ENCODE peak calls at places on chromosomes 16 and 17, in ten cellular contexts. G, Q, V, T, Y, K, P, Z, H and F are unnamed samples.
A peak's percentile ranks its signal among the peaks of the same experiment; 100 is the strongest.

GRCh38 chr17:33582661-33583060 is 289.6 kb upstream of the ASIC2 start:
- DNase-seq in G (no peak), Q (no peak), V (no peak), T (no peak), Y (no peak), K (no peak), P (no peak), Z (no peak), H (no peak), F (no peak)

GRCh38 chr16:82008957-82009592 is 2.2 kb downstream of the SDR42E1 start:
- DNase-seq in G (no peak), Q (no peak), V (no peak), T (no peak), Y (no peak), K (no peak), P (no peak), Z (no peak), H (no peak), F (no peak)

GRCh38 chr17:1055751-1056645 is 59.1 kb downstream of the TIMM22 start:
- DNase-seq in G (peak; percentile 83), Q (peak; percentile 42), V (peak; percentile 28), T (no peak), Y (peak; percentile 6), K (peak; percentile 59), P (peak; percentile 6), Z (peak; percentile 77), H (peak; percentile 67), F (no peak)

GRCh38 chr16:88804552-88805339 is 1.2 kb downstream of the CDT1 start:
- DNase-seq in G (peak; percentile 60), Q (no peak), V (no peak), T (no peak), Y (no peak), K (no peak), P (peak; percentile 23), Z (no peak), H (no peak), F (no peak)

GRCh38 chr17:57033296-57033695 is 51.8 kb upstream of the AKAP1 start:
- DNase-seq in G (no peak), Q (no peak), V (no peak), T (no peak), Y (no peak), K (no peak), P (peak; percentile 96), Z (peak; percentile 42), H (peak; percentile 9), F (no peak)

GRCh38 chr16:8797364-8798173 is at the start of the genes PMM2 and TMEM186:
- DNase-seq in G (peak; percentile 99), Q (peak; percentile 97), V (peak; percentile 86), T (peak; percentile 93), Y (peak; percentile 91), K (peak; percentile 96), P (peak; percentile 92), Z (peak; percentile 97), H (peak; percentile 98), F (peak; percentile 93)

GRCh38 chr16:79082955-79083354 is 517.6 kb downstream of the MAF start:
- DNase-seq in G (no peak), Q (no peak), V (no peak), T (no peak), Y (no peak), K (no peak), P (no peak), Z (no peak), H (no peak), F (no peak)

GRCh38 chr17:43696891-43697290 is 35.2 kb upstream of the MEOX1 start:
- DNase-seq in G (no peak), Q (no peak), V (no peak), T (no peak), Y (no peak), K (no peak), P (no peak), Z (no peak), H (no peak), F (no peak)

GRCh38 chr16:79801550-79802090 is 201.1 kb upstream of the MAF start:
- DNase-seq in G (no peak), Q (no peak), V (no peak), T (no peak), Y (no peak), K (no peak), P (no peak), Z (no peak), H (no peak), F (no peak)

GRCh38 chr16:55257971-55258613 is 65.9 kb upstream of the IRX6 start:
- DNase-seq in G (peak; percentile 39), Q (no peak), V (no peak), T (no peak), Y (peak; percentile 5), K (peak; percentile 36), P (no peak), Z (peak; percentile 48), H (peak; percentile 29), F (peak; percentile 6)

GRCh38 chr17:80761421-80761871 is 216.8 kb downstream of the RPTOR start:
- DNase-seq in G (no peak), Q (no peak), V (no peak), T (no peak), Y (peak; percentile 59), K (peak; percentile 90), P (no peak), Z (peak; percentile 82), H (peak; percentile 80), F (no peak)

GRCh38 chr17:4944554-4945175 is 3.7 kb downstream of the PFN1 start:
- DNase-seq in G (no peak), Q (no peak), V (no peak), T (no peak), Y (no peak), K (no peak), P (no peak), Z (no peak), H (no peak), F (no peak)

GRCh38 chr16:56357765-56358322 is 67.5 kb downstream of the AMFR start:
- DNase-seq in G (peak; percentile 28), Q (no peak), V (no peak), T (no peak), Y (no peak), K (no peak), P (no peak), Z (peak; percentile 44), H (no peak), F (no peak)

GRCh38 chr16:62424206-62424605 is 388.0 kb upstream of the CDH8 start:
- DNase-seq in G (no peak), Q (no peak), V (no peak), T (no peak), Y (no peak), K (no peak), P (no peak), Z (no peak), H (no peak), F (no peak)

GRCh38 chr17:19664136-19664820 is 15.7 kb downstream of the ALDH3A2 start:
- DNase-seq in G (no peak), Q (no peak), V (no peak), T (no peak), Y (no peak), K (no peak), P (no peak), Z (no peak), H (no peak), F (no peak)

GRCh38 chr16:48158296-48158695 is 2.5 kb upstream of the ABCC12 start:
- DNase-seq in G (peak; percentile 63), Q (no peak), V (no peak), T (no peak), Y (peak; percentile 24), K (peak; percentile 60), P (no peak), Z (peak; percentile 62), H (peak; percentile 56), F (peak; percentile 1)

GRCh38 chr17:36813357-36813756 is 123.9 kb upstream of the LHX1 start:
- DNase-seq in G (no peak), Q (no peak), V (no peak), T (no peak), Y (no peak), K (no peak), P (no peak), Z (no peak), H (no peak), F (no peak)

GRCh38 chr17:3976675-3977171 is 12.5 kb upstream of the ATP2A3 start:
- DNase-seq in G (no peak), Q (peak; percentile 35), V (no peak), T (no peak), Y (no peak), K (no peak), P (no peak), Z (no peak), H (no peak), F (no peak)

GRCh38 chr17:44354582-44355309 is 8.9 kb downstream of the FAM171A2 start:
- DNase-seq in G (peak; percentile 83), Q (no peak), V (peak; percentile 68), T (no peak), Y (no peak), K (no peak), P (peak; percentile 14), Z (no peak), H (no peak), F (no peak)

GRCh38 chr17:37756060-37756459 is 11.2 kb upstream of the HNF1B start:
- DNase-seq in G (no peak), Q (no peak), V (no peak), T (no peak), Y (no peak), K (no peak), P (no peak), Z (no peak), H (peak; percentile 19), F (no peak)

GRCh38 chr17:32739722-32740121 is 137.2 kb downstream of the MYO1D start:
- DNase-seq in G (no peak), Q (peak; percentile 40), V (no peak), T (no peak), Y (no peak), K (no peak), P (no peak), Z (no peak), H (no peak), F (no peak)

GRCh38 chr16:76081936-76082335 is 195.3 kb upstream of the CNTNAP4 start:
- DNase-seq in G (no peak), Q (peak; percentile 77), V (no peak), T (no peak), Y (no peak), K (no peak), P (peak; percentile 10), Z (no peak), H (no peak), F (no peak)

GRCh38 chr17:79847698-79848369 is 8.6 kb upstream of the CBX4 start:
- DNase-seq in G (no peak), Q (no peak), V (no peak), T (no peak), Y (no peak), K (no peak), P (no peak), Z (no peak), H (no peak), F (no peak)

GRCh38 chr16:86227041-86227440 is 283.3 kb upstream of the FOXF1 start:
- DNase-seq in G (no peak), Q (no peak), V (no peak), T (no peak), Y (no peak), K (no peak), P (no peak), Z (no peak), H (no peak), F (no peak)

GRCh38 chr16:4556580-4556979 is 440 bp downstream of the C16orf96 start:
- DNase-seq in G (no peak), Q (no peak), V (no peak), T (no peak), Y (no peak), K (no peak), P (no peak), Z (no peak), H (no peak), F (no peak)

GRCh38 chr16:24516900-24517669 is 22.3 kb upstream of the RBBP6 start:
- DNase-seq in G (peak; percentile 72), Q (peak; percentile 87), V (peak; percentile 63), T (peak; percentile 45), Y (peak; percentile 48), K (peak; percentile 82), P (peak; percentile 74), Z (peak; percentile 94), H (peak; percentile 83), F (peak; percentile 73)